ENCODE peak calls at places on chromosomes 1 and 21, in nine cellular contexts. One of them, this sample, is unnamed.

GRCh38 chr1:162943627-162944026 is 82.7 kb upstream of the CCDC190 start:
- DNase-seq in SK-N-SH: no peak
- DNase-seq in heart left ventricle: no peak
- DNase-seq in left lung: no peak
- DNase-seq in right atrium auricular region: no peak
- DNase-seq in adrenal gland: no peak
- DNase-seq in tibial artery: no peak
- DNase-seq in endodermal cell: no peak
- DNase-seq in left ventricle myocardium inferior: no peak
- DNase-seq in this sample: no peak

GRCh38 chr1:184176058-184176457 is 124.5 kb downstream of the TSEN15 start:
- DNase-seq in endodermal cell: no peak
- DNase-seq in left ventricle myocardium inferior: no peak
- DNase-seq in heart left ventricle: no peak
- DNase-seq in SK-N-SH: no peak
- DNase-seq in adrenal gland: no peak
- DNase-seq in tibial artery: no peak
- DNase-seq in left lung: no peak
- DNase-seq in right atrium auricular region: no peak
- DNase-seq in this sample: no peak

GRCh38 chr1:53507115-53507816 is 48.1 kb downstream of the DMRTB1 start:
- DNase-seq in left lung: no peak
- DNase-seq in endodermal cell: no peak
- DNase-seq in left ventricle myocardium inferior: no peak
- DNase-seq in tibial artery: no peak
- DNase-seq in right atrium auricular region: no peak
- DNase-seq in SK-N-SH: no peak
- DNase-seq in heart left ventricle: no peak
- DNase-seq in adrenal gland: no peak
- DNase-seq in this sample: no peak

GRCh38 chr1:26045712-26046312 is at the start of gene SLC30A2:
- DNase-seq in tibial artery: no peak
- DNase-seq in left lung: no peak
- DNase-seq in SK-N-SH: peak; percentile 71
- DNase-seq in endodermal cell: peak; percentile 80
- DNase-seq in right atrium auricular region: no peak
- DNase-seq in heart left ventricle: no peak
- DNase-seq in adrenal gland: no peak
- DNase-seq in left ventricle myocardium inferior: no peak
- DNase-seq in this sample: no peak

GRCh38 chr1:26164036-26164927 is 4.5 kb downstream of the C1orf232 start:
- DNase-seq in SK-N-SH: peak; percentile 92
- DNase-seq in endodermal cell: peak; percentile 92
- DNase-seq in tibial artery: no peak
- DNase-seq in heart left ventricle: peak; percentile 66
- DNase-seq in left lung: peak; percentile 91
- DNase-seq in left ventricle myocardium inferior: peak; percentile 45
- DNase-seq in adrenal gland: no peak
- DNase-seq in right atrium auricular region: no peak
- DNase-seq in this sample: no peak

GRCh38 chr21:34333150-34333739 is 30.6 kb upstream of the KCNE2 start:
- DNase-seq in right atrium auricular region: no peak
- DNase-seq in tibial artery: no peak
- DNase-seq in left lung: no peak
- DNase-seq in adrenal gland: no peak
- DNase-seq in left ventricle myocardium inferior: no peak
- DNase-seq in SK-N-SH: no peak
- DNase-seq in heart left ventricle: no peak
- DNase-seq in endodermal cell: no peak
- DNase-seq in this sample: no peak

GRCh38 chr1:233664254-233664653 is 50.3 kb downstream of the KCNK1 start:
- DNase-seq in left ventricle myocardium inferior: no peak
- DNase-seq in adrenal gland: no peak
- DNase-seq in endodermal cell: no peak
- DNase-seq in heart left ventricle: no peak
- DNase-seq in left lung: no peak
- DNase-seq in right atrium auricular region: no peak
- DNase-seq in SK-N-SH: no peak
- DNase-seq in tibial artery: no peak
- DNase-seq in this sample: no peak

GRCh38 chr1:38287036-38287435 is 240.4 kb upstream of the POU3F1 start:
- DNase-seq in heart left ventricle: no peak
- DNase-seq in SK-N-SH: no peak
- DNase-seq in right atrium auricular region: no peak
- DNase-seq in tibial artery: no peak
- DNase-seq in left ventricle myocardium inferior: no peak
- DNase-seq in endodermal cell: no peak
- DNase-seq in adrenal gland: no peak
- DNase-seq in left lung: no peak
- DNase-seq in this sample: no peak

GRCh38 chr1:39196244-39197215 is 8.0 kb upstream of the MACF1 start:
- DNase-seq in left ventricle myocardium inferior: no peak
- DNase-seq in SK-N-SH: peak; percentile 33
- DNase-seq in left lung: no peak
- DNase-seq in heart left ventricle: no peak
- DNase-seq in right atrium auricular region: no peak
- DNase-seq in tibial artery: no peak
- DNase-seq in adrenal gland: no peak
- DNase-seq in endodermal cell: no peak
- DNase-seq in this sample: no peak

GRCh38 chr1:36522021-36522420 is 39.3 kb upstream of the CSF3R start:
- DNase-seq in tibial artery: no peak
- DNase-seq in heart left ventricle: no peak
- DNase-seq in left ventricle myocardium inferior: no peak
- DNase-seq in adrenal gland: no peak
- DNase-seq in SK-N-SH: no peak
- DNase-seq in right atrium auricular region: no peak
- DNase-seq in left lung: no peak
- DNase-seq in endodermal cell: no peak
- DNase-seq in this sample: no peak

GRCh38 chr1:64092851-64093371 is 110.5 kb upstream of the UBE2U start:
- DNase-seq in endodermal cell: no peak
- DNase-seq in SK-N-SH: no peak
- DNase-seq in right atrium auricular region: no peak
- DNase-seq in heart left ventricle: no peak
- DNase-seq in adrenal gland: no peak
- DNase-seq in left ventricle myocardium inferior: no peak
- DNase-seq in tibial artery: no peak
- DNase-seq in left lung: no peak
- DNase-seq in this sample: no peak

GRCh38 chr21:36433011-36433709 is 46.8 kb downstream of the CLDN14 start:
- DNase-seq in left ventricle myocardium inferior: no peak
- DNase-seq in right atrium auricular region: no peak
- DNase-seq in adrenal gland: no peak
- DNase-seq in heart left ventricle: no peak
- DNase-seq in left lung: no peak
- DNase-seq in endodermal cell: no peak
- DNase-seq in tibial artery: no peak
- DNase-seq in SK-N-SH: no peak
- DNase-seq in this sample: no peak

GRCh38 chr1:185477638-185478216 is 160.7 kb upstream of the IVNS1ABP start:
- DNase-seq in right atrium auricular region: no peak
- DNase-seq in heart left ventricle: no peak
- DNase-seq in SK-N-SH: no peak
- DNase-seq in tibial artery: no peak
- DNase-seq in left ventricle myocardium inferior: no peak
- DNase-seq in left lung: no peak
- DNase-seq in adrenal gland: no peak
- DNase-seq in endodermal cell: no peak
- DNase-seq in this sample: no peak
- H3K27ac ChIP-seq in right atrium auricular region: no peak overlapping the region
- H3K27ac ChIP-seq in heart left ventricle: no peak overlapping the region
- H3K27ac ChIP-seq in SK-N-SH: no peak overlapping the region
- H3K27ac ChIP-seq in tibial artery: no peak overlapping the region
- H3K27ac ChIP-seq in left ventricle myocardium inferior: no peak overlapping the region
- H3K27ac ChIP-seq in left lung: peak overlapping the region; percentile 45
- H3K27ac ChIP-seq in adrenal gland: no peak overlapping the region
- H3K27ac ChIP-seq in endodermal cell: no peak overlapping the region
- H3K27ac ChIP-seq in this sample: no peak overlapping the region

GRCh38 chr21:37915516-37915915 is 741 bp downstream of the KCNJ6 start:
- DNase-seq in right atrium auricular region: no peak
- DNase-seq in heart left ventricle: no peak
- DNase-seq in left ventricle myocardium inferior: no peak
- DNase-seq in endodermal cell: no peak
- DNase-seq in SK-N-SH: peak; percentile 72
- DNase-seq in tibial artery: no peak
- DNase-seq in left lung: peak; percentile 66
- DNase-seq in adrenal gland: no peak
- DNase-seq in this sample: no peak

GRCh38 chr21:37917612-37918011 is 1.4 kb upstream of the KCNJ6 start:
- DNase-seq in endodermal cell: no peak
- DNase-seq in right atrium auricular region: no peak
- DNase-seq in left ventricle myocardium inferior: no peak
- DNase-seq in tibial artery: no peak
- DNase-seq in SK-N-SH: no peak
- DNase-seq in adrenal gland: no peak
- DNase-seq in left lung: no peak
- DNase-seq in heart left ventricle: no peak
- DNase-seq in this sample: no peak

GRCh38 chr21:37914211-37914900 is 1.9 kb downstream of the KCNJ6 start:
- DNase-seq in SK-N-SH: peak; percentile 11
- DNase-seq in tibial artery: no peak
- DNase-seq in left lung: peak; percentile 81
- DNase-seq in heart left ventricle: no peak
- DNase-seq in endodermal cell: peak; percentile 95
- DNase-seq in right atrium auricular region: no peak
- DNase-seq in left ventricle myocardium inferior: no peak
- DNase-seq in adrenal gland: no peak
- DNase-seq in this sample: no peak

GRCh38 chr21:37916795-37917142 is 512 bp upstream of the KCNJ6 start:
- DNase-seq in endodermal cell: peak; percentile 93
- DNase-seq in adrenal gland: no peak
- DNase-seq in left lung: peak; percentile 68
- DNase-seq in right atrium auricular region: no peak
- DNase-seq in tibial artery: no peak
- DNase-seq in heart left ventricle: no peak
- DNase-seq in left ventricle myocardium inferior: no peak
- DNase-seq in SK-N-SH: peak; percentile 57
- DNase-seq in this sample: no peak

DNA sequence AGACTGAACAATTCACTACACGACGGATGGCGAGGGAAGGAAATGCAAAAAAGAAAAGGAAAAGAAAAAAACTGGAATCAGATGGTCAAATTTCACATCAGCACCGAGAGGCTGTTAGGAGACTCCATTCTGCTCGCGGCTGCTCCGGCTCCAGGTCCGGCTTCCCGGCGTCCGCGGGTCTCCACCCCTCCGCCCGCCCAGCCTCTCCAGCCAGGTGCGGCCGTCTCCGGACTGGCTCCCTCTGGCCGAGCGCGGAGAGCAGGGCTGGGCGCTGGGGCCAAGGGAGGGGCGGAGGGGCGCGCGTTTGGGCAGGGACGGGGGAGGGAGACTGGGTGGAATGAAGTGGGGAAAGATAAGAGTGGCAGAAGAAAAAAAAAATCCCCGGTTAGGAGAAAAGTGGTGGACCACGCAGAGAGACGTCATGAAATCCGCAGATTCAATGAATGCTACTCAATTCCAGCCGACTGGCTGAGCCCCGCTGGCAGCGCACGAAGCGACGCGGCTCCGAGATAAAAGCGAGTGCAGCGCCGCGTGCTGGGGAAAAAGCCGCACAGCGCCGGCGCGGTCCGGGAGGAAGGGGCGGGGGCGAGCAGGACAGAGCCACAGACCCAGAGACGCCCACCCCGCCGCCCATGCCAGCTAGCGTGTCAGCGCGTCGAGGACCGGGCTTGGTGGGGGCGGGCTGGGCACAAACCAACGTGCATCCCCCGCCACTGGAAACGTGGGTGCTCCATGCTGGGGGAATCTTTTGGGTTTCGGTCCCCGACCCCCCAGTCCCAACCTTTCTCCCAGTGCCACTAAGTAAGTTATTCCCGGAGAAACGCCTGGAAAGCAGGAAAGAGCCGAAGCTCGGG is at the start of gene KCNJ6:
- DNase-seq in right atrium auricular region: no peak
- DNase-seq in SK-N-SH: peak; percentile 87
- DNase-seq in adrenal gland: peak; percentile 23
- DNase-seq in tibial artery: no peak
- DNase-seq in endodermal cell: peak; percentile 93
- DNase-seq in left lung: peak; percentile 80
- DNase-seq in left ventricle myocardium inferior: no peak
- DNase-seq in heart left ventricle: peak; percentile 36
- DNase-seq in this sample: no peak
- TF ChIP-seq CTCF in right atrium auricular region: peak; percentile 65
- TF ChIP-seq CTCF in SK-N-SH: peak; percentile 46
- TF ChIP-seq CTCF in adrenal gland: peak; percentile 44
- TF ChIP-seq CTCF in tibial artery: peak; percentile 29
- TF ChIP-seq CTCF in endodermal cell: peak; percentile 68
- TF ChIP-seq CTCF in left lung: peak; percentile 36
- TF ChIP-seq CTCF in left ventricle myocardium inferior: peak; percentile 64
- TF ChIP-seq CTCF in heart left ventricle: peak; percentile 35
- TF ChIP-seq CTCF in this sample: peak; percentile 39

DNA sequence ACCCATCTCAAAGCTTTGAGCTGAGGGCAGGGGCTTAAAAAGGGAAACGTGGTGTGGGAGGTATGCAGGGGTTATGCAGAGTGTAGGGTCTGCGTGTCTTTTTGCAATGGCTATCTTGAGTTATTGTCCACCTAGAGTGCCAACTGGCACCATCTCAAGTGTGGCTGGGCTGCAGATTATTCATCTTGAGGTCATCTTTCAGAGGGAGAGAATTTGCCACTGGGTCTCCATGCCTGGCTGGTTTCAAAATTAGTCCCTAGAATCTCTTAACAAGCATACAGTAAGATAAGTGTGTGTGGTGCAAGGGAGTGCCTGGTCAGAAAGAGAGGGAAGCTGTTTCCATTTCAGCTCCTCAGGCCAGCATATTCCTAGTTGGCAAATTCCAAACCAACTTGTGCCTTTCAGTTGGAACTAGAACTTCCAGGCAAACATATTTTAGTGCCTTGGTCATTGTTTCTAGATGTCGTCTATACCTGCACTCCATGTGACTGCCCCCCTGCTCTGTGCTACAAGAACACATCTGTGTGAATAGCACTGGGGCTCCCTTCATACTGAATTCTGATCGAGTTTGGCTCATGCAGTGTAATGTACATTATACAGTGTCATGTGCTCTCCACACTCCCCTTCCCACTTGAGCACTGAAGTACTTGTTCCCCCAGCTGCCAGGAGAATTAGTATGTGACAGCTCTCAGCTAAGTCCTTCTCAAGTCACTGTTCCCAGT is 5.0 kb upstream of the OR2T8 start:
- DNase-seq in tibial artery: no peak
- DNase-seq in left ventricle myocardium inferior: no peak
- DNase-seq in endodermal cell: no peak
- DNase-seq in right atrium auricular region: no peak
- DNase-seq in SK-N-SH: no peak
- DNase-seq in adrenal gland: no peak
- DNase-seq in heart left ventricle: no peak
- DNase-seq in left lung: no peak
- DNase-seq in this sample: no peak
- H3K9me3 ChIP-seq in tibial artery: no peaks in the 10 kb centered on the region
- H3K9me3 ChIP-seq in left ventricle myocardium inferior: peaks cover 9% of the 10 kb centered on the region
- H3K9me3 ChIP-seq in endodermal cell: peaks cover 92% of the 10 kb centered on the region
- H3K9me3 ChIP-seq in right atrium auricular region: no peaks in the 10 kb centered on the region
- H3K9me3 ChIP-seq in SK-N-SH: no peaks in the 10 kb centered on the region
- H3K9me3 ChIP-seq in adrenal gland: no peaks in the 10 kb centered on the region
- H3K9me3 ChIP-seq in heart left ventricle: no peaks in the 10 kb centered on the region
- H3K9me3 ChIP-seq in left lung: no peaks in the 10 kb centered on the region
- H3K9me3 ChIP-seq in this sample: no peaks in the 10 kb centered on the region

DNA sequence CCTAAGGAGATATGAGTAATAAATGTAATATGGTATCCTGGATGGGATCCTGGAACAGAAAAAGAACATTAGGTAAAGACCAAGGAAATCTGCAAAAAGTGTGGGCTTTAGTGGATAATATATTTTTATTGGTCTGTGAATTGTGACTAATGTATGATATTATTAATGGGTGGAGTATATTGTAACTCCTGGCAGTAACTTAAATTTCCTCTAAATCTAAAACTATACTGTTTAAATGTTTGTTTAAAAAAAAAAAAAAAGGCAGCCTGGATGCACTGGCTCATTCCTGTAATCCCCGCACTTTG is 68.5 kb downstream of the LRRC8D start:
- DNase-seq in heart left ventricle: no peak
- DNase-seq in right atrium auricular region: no peak
- DNase-seq in SK-N-SH: no peak
- DNase-seq in left ventricle myocardium inferior: no peak
- DNase-seq in tibial artery: no peak
- DNase-seq in adrenal gland: no peak
- DNase-seq in left lung: no peak
- DNase-seq in endodermal cell: no peak
- DNase-seq in this sample: no peak
- H3K27ac ChIP-seq in heart left ventricle: no peak overlapping the region
- H3K27ac ChIP-seq in right atrium auricular region: no peak overlapping the region
- H3K27ac ChIP-seq in SK-N-SH: no peak overlapping the region
- H3K27ac ChIP-seq in left ventricle myocardium inferior: no peak overlapping the region
- H3K27ac ChIP-seq in tibial artery: no peak overlapping the region
- H3K27ac ChIP-seq in adrenal gland: no peak overlapping the region
- H3K27ac ChIP-seq in left lung: no peak overlapping the region
- H3K27ac ChIP-seq in endodermal cell: no peak overlapping the region
- H3K27ac ChIP-seq in this sample: no peak overlapping the region